ENCODE peak calls at places on chromosomes 6 and 20, in five cellular contexts. One of them, this sample, is unnamed.
A peak's percentile ranks its signal among the peaks of the same experiment; 100 is the strongest.

GRCh38 chr6:158009935-158010585 is 28.4 kb downstream of the SYNJ2 start:
- DNase-seq in sigmoid colon: peak; percentile 45
- DNase-seq in H1: no peak
- DNase-seq in K562: no peak
- DNase-seq in transverse colon: no peak
- DNase-seq in this sample: no peak

GRCh38 chr20:46348972-46349741 is 40.9 kb upstream of the CDH22 start:
- DNase-seq in sigmoid colon: no peak
- DNase-seq in H1: peak; percentile 86
- DNase-seq in K562: peak; percentile 73
- DNase-seq in transverse colon: peak; percentile 43
- DNase-seq in this sample: no peak

GRCh38 chr20:14407336-14407735 is 69.9 kb upstream of the FLRT3 start:
- DNase-seq in K562: no peak
- DNase-seq in sigmoid colon: no peak
- DNase-seq in transverse colon: no peak
- DNase-seq in H1: no peak
- DNase-seq in this sample: no peak

GRCh38 chr6:138588805-138589434 is 89.6 kb upstream of the NHSL1 start:
- DNase-seq in K562: peak; percentile 82
- DNase-seq in transverse colon: peak; percentile 52
- DNase-seq in sigmoid colon: peak; percentile 70
- DNase-seq in H1: peak; percentile 70
- DNase-seq in this sample: peak; percentile 47

GRCh38 chr6:17365961-17366360 is 27.4 kb upstream of the CAP2 start:
- DNase-seq in sigmoid colon: no peak
- DNase-seq in H1: no peak
- DNase-seq in K562: no peak
- DNase-seq in transverse colon: no peak
- DNase-seq in this sample: no peak

GRCh38 chr20:38805958-38806854 is 709 bp downstream of the PPP1R16B start:
- DNase-seq in transverse colon: peak; percentile 38
- DNase-seq in K562: peak; percentile 37
- DNase-seq in H1: peak; percentile 74
- DNase-seq in sigmoid colon: no peak
- DNase-seq in this sample: no peak

GRCh38 chr6:51019785-51020184 is 201.1 kb downstream of the TFAP2B start:
- DNase-seq in transverse colon: no peak
- DNase-seq in K562: no peak
- DNase-seq in H1: no peak
- DNase-seq in sigmoid colon: no peak
- DNase-seq in this sample: no peak

GRCh38 chr20:63552481-63553249 is 1.3 kb upstream of the FNDC11 start:
- DNase-seq in H1: no peak
- DNase-seq in K562: peak; percentile 85
- DNase-seq in transverse colon: no peak
- DNase-seq in sigmoid colon: no peak
- DNase-seq in this sample: no peak

GRCh38 chr20:19820520-19821211 is 62.6 kb downstream of the RIN2 start:
- DNase-seq in sigmoid colon: peak; percentile 26
- DNase-seq in transverse colon: no peak
- DNase-seq in K562: no peak
- DNase-seq in H1: no peak
- DNase-seq in this sample: no peak

GRCh38 chr6:95923518-95923917 is 92.3 kb upstream of the FUT9 start:
- DNase-seq in transverse colon: no peak
- DNase-seq in sigmoid colon: no peak
- DNase-seq in H1: peak; percentile 53
- DNase-seq in K562: peak; percentile 8
- DNase-seq in this sample: no peak

GRCh38 chr6:490251-491037 is 98.9 kb downstream of the IRF4 start:
- DNase-seq in sigmoid colon: no peak
- DNase-seq in H1: no peak
- DNase-seq in K562: peak; percentile 17
- DNase-seq in transverse colon: no peak
- DNase-seq in this sample: no peak

GRCh38 chr6:111625099-111625416 is 19.4 kb upstream of the TRAF3IP2 start:
- DNase-seq in sigmoid colon: no peak
- DNase-seq in K562: no peak
- DNase-seq in H1: no peak
- DNase-seq in transverse colon: no peak
- DNase-seq in this sample: no peak

GRCh38 chr6:166420351-166420750 is 37.6 kb upstream of the MPC1 start:
- DNase-seq in H1: no peak
- DNase-seq in K562: peak; percentile 34
- DNase-seq in transverse colon: no peak
- DNase-seq in sigmoid colon: no peak
- DNase-seq in this sample: no peak

GRCh38 chr20:38270869-38271608 is 10.5 kb upstream of the KIAA1755 start:
- DNase-seq in K562: no peak
- DNase-seq in transverse colon: no peak
- DNase-seq in H1: no peak
- DNase-seq in sigmoid colon: peak; percentile 77
- DNase-seq in this sample: no peak

GRCh38 chr6:114052141-114052540 is 81.2 kb upstream of the HDAC2 start:
- DNase-seq in K562: no peak
- DNase-seq in transverse colon: no peak
- DNase-seq in sigmoid colon: no peak
- DNase-seq in H1: no peak
- DNase-seq in this sample: no peak

GRCh38 chr6:114055319-114055718 is 84.4 kb upstream of the HDAC2 start:
- DNase-seq in H1: no peak
- DNase-seq in transverse colon: no peak
- DNase-seq in K562: no peak
- DNase-seq in sigmoid colon: no peak
- DNase-seq in this sample: no peak

GRCh38 chr6:114058435-114058834 is 87.5 kb upstream of the HDAC2 start:
- DNase-seq in sigmoid colon: no peak
- DNase-seq in transverse colon: no peak
- DNase-seq in K562: no peak
- DNase-seq in H1: no peak
- DNase-seq in this sample: no peak

GRCh38 chr6:114053791-114054190 is 82.8 kb upstream of the HDAC2 start:
- DNase-seq in H1: no peak
- DNase-seq in sigmoid colon: no peak
- DNase-seq in transverse colon: no peak
- DNase-seq in K562: no peak
- DNase-seq in this sample: no peak

DNA sequence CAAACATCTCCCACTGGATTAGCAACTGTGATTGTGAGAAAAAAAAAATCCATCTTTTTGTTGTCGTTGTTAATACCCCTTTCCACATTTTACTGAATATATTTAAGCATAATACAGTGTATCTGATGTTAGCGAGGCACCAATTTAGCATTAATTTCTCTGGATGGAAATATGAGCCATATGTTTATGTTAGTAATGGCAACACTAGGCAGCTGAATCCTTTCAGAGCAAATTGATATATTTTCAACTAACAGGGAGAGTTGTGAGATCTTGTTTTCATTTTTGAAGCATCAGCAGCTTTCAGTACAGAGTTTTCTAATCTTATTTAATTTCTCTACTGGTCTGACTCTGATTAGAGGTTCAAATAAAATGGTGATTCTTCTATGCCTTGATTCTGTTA is 84.8 kb upstream of the HDAC2 start:
- DNase-seq in H1: no peak
- DNase-seq in K562: no peak
- DNase-seq in transverse colon: no peak
- DNase-seq in sigmoid colon: no peak
- DNase-seq in this sample: no peak
- H3K27ac ChIP-seq in H1: no peak overlapping the region
- H3K27ac ChIP-seq in K562: no peak overlapping the region
- H3K27ac ChIP-seq in transverse colon: no peak overlapping the region
- H3K27ac ChIP-seq in sigmoid colon: no peak overlapping the region
- H3K27ac ChIP-seq in this sample: no peak overlapping the region

GRCh38 chr6:28927856-28928255 is 4.1 kb upstream of the TRIM27 start:
- DNase-seq in transverse colon: no peak
- DNase-seq in K562: peak; percentile 47
- DNase-seq in H1: no peak
- DNase-seq in sigmoid colon: no peak
- DNase-seq in this sample: no peak

GRCh38 chr6:28922841-28923317 is 906 bp downstream of the TRIM27 start:
- DNase-seq in sigmoid colon: no peak
- DNase-seq in H1: peak; percentile 56
- DNase-seq in transverse colon: peak; percentile 52
- DNase-seq in K562: peak; percentile 56
- DNase-seq in this sample: no peak

GRCh38 chr6:28920281-28920680 is 3.5 kb downstream of the TRIM27 start:
- DNase-seq in H1: no peak
- DNase-seq in sigmoid colon: no peak
- DNase-seq in transverse colon: no peak
- DNase-seq in K562: no peak
- DNase-seq in this sample: no peak

GRCh38 chr6:28922004-28922840 is 1.6 kb downstream of the TRIM27 start:
- DNase-seq in K562: peak; percentile 85
- DNase-seq in H1: no peak
- DNase-seq in transverse colon: peak; percentile 57
- DNase-seq in sigmoid colon: no peak
- DNase-seq in this sample: no peak

DNA sequence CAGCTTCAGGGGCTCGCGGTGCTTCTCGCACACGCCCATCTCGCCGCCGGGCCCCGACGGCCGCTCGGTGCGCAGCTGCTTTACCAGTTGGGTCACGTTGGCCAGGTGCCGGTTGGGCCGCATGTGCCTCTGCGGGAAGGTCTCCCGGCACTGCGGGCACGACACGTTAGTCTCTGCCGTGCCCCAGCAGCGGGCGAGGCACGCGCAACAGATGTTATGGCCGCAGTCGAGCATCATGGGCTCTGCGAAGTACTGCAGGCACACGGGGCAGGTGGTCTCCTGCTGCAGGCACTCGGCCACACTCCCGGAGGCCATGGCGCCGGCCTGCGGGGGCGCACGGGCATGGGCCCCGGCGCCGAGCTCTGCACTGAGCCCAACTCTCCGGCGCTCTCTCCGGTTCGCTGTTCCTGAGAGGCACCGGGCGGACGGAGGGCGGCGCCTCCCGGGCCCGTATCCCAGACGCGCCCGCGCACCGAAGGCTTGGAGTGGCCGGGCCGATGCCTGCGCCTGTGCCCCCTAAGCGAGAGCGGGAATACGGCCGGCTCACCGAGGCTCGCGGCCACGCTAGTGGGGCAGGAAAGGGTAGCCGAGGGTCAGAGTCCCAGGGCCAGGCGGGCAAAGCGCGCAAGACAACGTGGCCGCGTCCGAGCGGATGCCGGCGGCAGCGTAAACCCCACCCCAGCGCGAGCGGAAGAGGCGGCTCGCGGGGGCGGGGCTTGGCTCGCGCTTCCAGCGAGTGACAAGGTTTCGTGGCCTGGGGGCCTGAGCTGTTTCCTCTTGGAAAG is at the start of gene TRIM27:
- DNase-seq in K562: peak; percentile 97
- DNase-seq in transverse colon: peak; percentile 92
- DNase-seq in H1: peak; percentile 88
- DNase-seq in sigmoid colon: peak; percentile 94
- DNase-seq in this sample: peak; percentile 95
- TF ChIP-seq POLR2AphosphoS5 in K562: peak; percentile 82
- TF ChIP-seq POLR2AphosphoS5 in transverse colon: peak; percentile 98
- TF ChIP-seq POLR2AphosphoS5 in H1: peak; percentile 88
- TF ChIP-seq POLR2AphosphoS5 in sigmoid colon: peak; percentile 96
- TF ChIP-seq POLR2AphosphoS5 in this sample: peak; percentile 93

DNA sequence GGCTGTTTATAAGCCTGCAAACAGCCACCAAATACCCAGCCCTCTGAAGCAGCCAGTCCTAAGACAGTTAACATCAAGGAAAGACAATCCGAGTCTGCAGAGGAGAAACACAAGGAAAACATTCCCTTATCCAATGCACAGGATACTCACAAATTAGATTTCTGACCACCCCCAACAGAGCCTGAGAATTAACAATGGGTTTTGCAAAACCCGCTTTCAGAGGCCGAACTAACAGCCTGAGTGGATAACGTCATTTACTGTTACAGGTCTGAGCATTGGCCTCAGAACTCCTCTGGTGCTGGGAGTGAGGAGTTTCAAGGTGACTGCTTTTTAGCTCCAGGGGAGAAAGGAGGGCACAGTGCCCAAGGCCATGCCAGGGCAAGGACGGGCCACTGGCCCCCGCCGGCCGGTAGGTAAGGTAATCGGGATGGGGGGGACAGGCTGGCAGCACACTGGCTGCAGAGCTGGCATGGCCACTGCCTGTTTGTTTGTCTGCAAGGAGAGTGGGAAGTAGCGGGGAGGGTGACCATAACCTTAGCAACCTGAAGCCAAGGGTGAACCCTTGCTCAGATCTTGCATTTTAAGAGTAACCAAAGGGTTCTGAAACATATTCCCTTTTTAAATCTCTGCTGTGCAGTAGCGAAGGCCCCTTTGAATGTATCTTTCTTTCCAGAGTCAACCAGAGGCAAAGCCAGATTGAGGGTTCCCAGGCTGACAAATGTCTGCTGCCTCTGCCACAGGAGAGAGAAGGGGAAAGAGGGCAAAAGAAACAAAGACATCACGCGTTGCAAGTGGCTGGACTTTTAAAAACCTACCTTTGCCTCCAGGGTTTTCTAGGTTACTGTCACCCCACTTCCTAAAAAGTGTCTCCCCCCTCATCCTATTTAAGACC is 3.9 kb downstream of the ZMYND8 start:
- DNase-seq in H1: no peak
- DNase-seq in K562: no peak
- DNase-seq in sigmoid colon: no peak
- DNase-seq in transverse colon: peak; percentile 32
- DNase-seq in this sample: no peak
- TF ChIP-seq POLR2A in H1: no peak
- TF ChIP-seq POLR2A in K562: peak; percentile 35
- TF ChIP-seq POLR2A in sigmoid colon: no peak
- TF ChIP-seq POLR2A in transverse colon: peak; percentile 27
- TF ChIP-seq POLR2A in this sample: no peak

GRCh38 chr20:10555393-10555792 is 118.4 kb downstream of the JAG1 start:
- DNase-seq in K562: no peak
- DNase-seq in H1: no peak
- DNase-seq in transverse colon: no peak
- DNase-seq in sigmoid colon: no peak
- DNase-seq in this sample: no peak
- H3K27ac ChIP-seq in K562: no peak overlapping the region
- H3K27ac ChIP-seq in H1: no peak overlapping the region
- H3K27ac ChIP-seq in transverse colon: no peak overlapping the region
- H3K27ac ChIP-seq in sigmoid colon: no peak overlapping the region
- H3K27ac ChIP-seq in this sample: no peak overlapping the region